ENCODE peak calls at places on chromosomes 11 and 22, in nine cellular contexts. One of them, this sample, is unnamed.

GRCh38 chr11:8060801-8061554 is 20.0 kb upstream of the TUB start:
- DNase-seq in NCI-H1105: no peak
- DNase-seq in kidney: no peak
- DNase-seq in PC-3: no peak
- DNase-seq in NCI-H1417: no peak
- DNase-seq in IMR-90: peak; percentile 94
- DNase-seq in stimulated activated CD4-positive, alpha-beta T cell treated with anti-CD3 and anti-CD28 coated beads, Interleukin-2, amount 100 ng/mL, for 48 hours: no peak
- DNase-seq in T-helper 2 cell: no peak
- DNase-seq in prostate gland: no peak
- DNase-seq in this sample: no peak

GRCh38 chr11:68120212-68121066 is 749 bp downstream of the CHKA start:
- DNase-seq in kidney: peak; percentile 91
- DNase-seq in PC-3: peak; percentile 47
- DNase-seq in prostate gland: peak; percentile 58
- DNase-seq in stimulated activated CD4-positive, alpha-beta T cell treated with anti-CD3 and anti-CD28 coated beads, Interleukin-2, amount 100 ng/mL, for 48 hours: peak; percentile 16
- DNase-seq in T-helper 2 cell: peak; percentile 54
- DNase-seq in NCI-H1417: peak; percentile 57
- DNase-seq in NCI-H1105: peak; percentile 46
- DNase-seq in IMR-90: peak; percentile 26
- DNase-seq in this sample: peak; percentile 31

GRCh38 chr11:76773921-76774361 is 9.2 kb upstream of the TSKU start:
- DNase-seq in prostate gland: peak; percentile 77
- DNase-seq in PC-3: no peak
- DNase-seq in kidney: no peak
- DNase-seq in NCI-H1105: no peak
- DNase-seq in T-helper 2 cell: no peak
- DNase-seq in stimulated activated CD4-positive, alpha-beta T cell treated with anti-CD3 and anti-CD28 coated beads, Interleukin-2, amount 100 ng/mL, for 48 hours: no peak
- DNase-seq in NCI-H1417: no peak
- DNase-seq in IMR-90: no peak
- DNase-seq in this sample: no peak

GRCh38 chr11:19829109-19829790 is 116.6 kb downstream of the NAV2 start:
- DNase-seq in PC-3: peak; percentile 89
- DNase-seq in stimulated activated CD4-positive, alpha-beta T cell treated with anti-CD3 and anti-CD28 coated beads, Interleukin-2, amount 100 ng/mL, for 48 hours: no peak
- DNase-seq in IMR-90: no peak
- DNase-seq in T-helper 2 cell: no peak
- DNase-seq in kidney: no peak
- DNase-seq in prostate gland: peak; percentile 63
- DNase-seq in NCI-H1105: no peak
- DNase-seq in NCI-H1417: no peak
- DNase-seq in this sample: no peak

GRCh38 chr11:75069473-75069872 is 27.2 kb downstream of the OR2AT4 start:
- DNase-seq in stimulated activated CD4-positive, alpha-beta T cell treated with anti-CD3 and anti-CD28 coated beads, Interleukin-2, amount 100 ng/mL, for 48 hours: no peak
- DNase-seq in NCI-H1105: no peak
- DNase-seq in NCI-H1417: no peak
- DNase-seq in IMR-90: no peak
- DNase-seq in prostate gland: no peak
- DNase-seq in kidney: no peak
- DNase-seq in T-helper 2 cell: no peak
- DNase-seq in PC-3: no peak
- DNase-seq in this sample: no peak

GRCh38 chr11:67031791-67032561 is 9.0 kb downstream of the SYT12 start:
- DNase-seq in kidney: no peak
- DNase-seq in T-helper 2 cell: no peak
- DNase-seq in NCI-H1417: no peak
- DNase-seq in stimulated activated CD4-positive, alpha-beta T cell treated with anti-CD3 and anti-CD28 coated beads, Interleukin-2, amount 100 ng/mL, for 48 hours: no peak
- DNase-seq in prostate gland: no peak
- DNase-seq in NCI-H1105: no peak
- DNase-seq in PC-3: peak; percentile 61
- DNase-seq in IMR-90: peak; percentile 80
- DNase-seq in this sample: no peak

GRCh38 chr11:123301696-123302400 is 106.8 kb upstream of the CLMP start:
- DNase-seq in PC-3: peak; percentile 72
- DNase-seq in prostate gland: peak; percentile 30
- DNase-seq in NCI-H1417: no peak
- DNase-seq in kidney: peak; percentile 84
- DNase-seq in IMR-90: peak; percentile 11
- DNase-seq in stimulated activated CD4-positive, alpha-beta T cell treated with anti-CD3 and anti-CD28 coated beads, Interleukin-2, amount 100 ng/mL, for 48 hours: peak; percentile 73
- DNase-seq in T-helper 2 cell: peak; percentile 49
- DNase-seq in NCI-H1105: no peak
- DNase-seq in this sample: no peak

GRCh38 chr11:19345848-19346681 is 105.3 kb upstream of the E2F8 start:
- DNase-seq in IMR-90: no peak
- DNase-seq in NCI-H1417: peak; percentile 68
- DNase-seq in PC-3: no peak
- DNase-seq in kidney: peak; percentile 80
- DNase-seq in NCI-H1105: peak; percentile 26
- DNase-seq in prostate gland: no peak
- DNase-seq in stimulated activated CD4-positive, alpha-beta T cell treated with anti-CD3 and anti-CD28 coated beads, Interleukin-2, amount 100 ng/mL, for 48 hours: no peak
- DNase-seq in T-helper 2 cell: no peak
- DNase-seq in this sample: no peak

GRCh38 chr22:46538816-46539163 is 1.4 kb upstream of the CELSR1 start:
- DNase-seq in PC-3: peak; percentile 54
- DNase-seq in prostate gland: no peak
- DNase-seq in NCI-H1417: no peak
- DNase-seq in NCI-H1105: no peak
- DNase-seq in T-helper 2 cell: no peak
- DNase-seq in stimulated activated CD4-positive, alpha-beta T cell treated with anti-CD3 and anti-CD28 coated beads, Interleukin-2, amount 100 ng/mL, for 48 hours: peak; percentile 14
- DNase-seq in kidney: no peak
- DNase-seq in IMR-90: peak; percentile 63
- DNase-seq in this sample: no peak

This sample was measured in NCI-H2081.